ENCODE peak calls at places on chromosomes 4 and X, in ten cellular contexts. G is activated naive CD8-positive, alpha-beta T cell treated with anti-CD3 and anti-CD28 coated beads for 36 hours; Y is Peyer's patch; I is naive B cell; C is WTC11; F is GM10248; L is AG04450; N is A172; W is iris pigment epithelial cell; H is retina. K is an unnamed sample.
A peak's percentile ranks its signal among the peaks of the same experiment; 100 is the strongest.

GRCh38 chrX:111869639-111870034 is 6.3 kb upstream of the TRPC5OS start:
- DNase-seq in G (peak; percentile 2), C (peak; percentile 19), H (peak; percentile 49), I (no peak), W (peak; percentile 52), F (peak; percentile 8), L (peak; percentile 8), Y (no peak), N (peak; percentile 1), K (peak; percentile 5)

GRCh38 chr4:67861513-67861912 is 22.3 kb downstream of the TMPRSS11D start:
- DNase-seq in N (peak; percentile 2), G (no peak), H (no peak), Y (no peak), I (no peak), L (no peak), C (no peak), F (no peak), W (no peak), K (no peak)

GRCh38 chr4:1136028-1136427 is 22.7 kb upstream of the RNF212 start:
- DNase-seq in N (no peak), W (no peak), L (no peak), Y (peak; percentile 68), F (no peak), I (no peak), G (no peak), C (no peak), H (no peak), K (no peak)

GRCh38 chr4:155478336-155478825 is 101.6 kb upstream of the MAP9 start:
- DNase-seq in I (no peak), L (no peak), G (no peak), Y (no peak), H (no peak), W (peak; percentile 53), C (no peak), F (no peak), N (no peak), K (no peak)

GRCh38 chrX:39730671-39731389 is 366.9 kb downstream of the BCOR start:
- DNase-seq in N (peak; percentile 83), G (peak; percentile 51), L (peak; percentile 52), C (peak; percentile 60), F (peak; percentile 63), H (no peak), Y (peak; percentile 78), I (peak; percentile 24), W (peak; percentile 74), K (peak; percentile 82)

GRCh38 chrX:123217728-123218127 is 33.6 kb downstream of the GRIA3 start:
- DNase-seq in F (no peak), H (no peak), Y (no peak), G (no peak), C (no peak), N (no peak), I (no peak), W (no peak), L (no peak), K (no peak)

GRCh38 chrX:41526925-41527324 is 79.8 kb downstream of the NYX start:
- DNase-seq in H (no peak), Y (no peak), W (peak; percentile 47), C (no peak), I (no peak), N (peak; percentile 47), F (no peak), L (no peak), G (no peak), K (peak; percentile 64)

GRCh38 chrX:85573801-85574200 is 194.3 kb upstream of the POF1B start:
- DNase-seq in H (no peak), W (no peak), N (no peak), F (no peak), L (no peak), C (no peak), I (no peak), Y (no peak), G (no peak), K (no peak)

GRCh38 chr4:89295415-89295927 is 12.1 kb downstream of the GPRIN3 start:
- DNase-seq in W (no peak), G (no peak), C (no peak), H (no peak), L (no peak), I (no peak), Y (no peak), F (no peak), N (no peak), K (no peak)

GRCh38 chr4:159105063-159105414 is 2.2 kb downstream of the RAPGEF2 start:
- DNase-seq in G (no peak), W (peak; percentile 52), I (no peak), C (no peak), F (no peak), Y (no peak), L (no peak), N (peak; percentile 25), H (no peak), K (no peak)

GRCh38 chr4:14375816-14376215 is 626.5 kb upstream of the CPEB2 start:
- DNase-seq in G (no peak), I (no peak), N (peak; percentile 23), H (no peak), F (no peak), C (no peak), W (peak; percentile 70), L (no peak), Y (no peak), K (no peak)

GRCh38 chr4:11423465-11423864 is 5.2 kb downstream of the HS3ST1 start:
- DNase-seq in W (no peak), H (no peak), G (no peak), Y (no peak), I (no peak), F (no peak), N (no peak), C (no peak), L (no peak), K (no peak)

GRCh38 chrX:3712870-3713224 is 602 bp downstream of the PRKX start:
- DNase-seq in H (peak; percentile 69), I (no peak), W (no peak), F (no peak), N (no peak), L (no peak), Y (peak; percentile 69), C (peak; percentile 11), G (no peak), K (no peak)

GRCh38 chrX:16394290-16394689 is 227.0 kb downstream of the MAGEB17 start:
- DNase-seq in H (no peak), C (no peak), Y (no peak), L (no peak), F (no peak), G (no peak), W (peak; percentile 4), N (no peak), I (no peak), K (no peak)

GRCh38 chrX:12162420-12162819 is 24.1 kb downstream of the FRMPD4 start:
- DNase-seq in G (no peak), I (no peak), F (no peak), C (no peak), W (no peak), Y (no peak), N (peak; percentile 55), L (no peak), H (no peak), K (no peak)

GRCh38 chr4:126627255-126627654 is 1005.5 kb upstream of the INTU start:
- DNase-seq in H (no peak), N (peak; percentile 6), Y (no peak), W (peak; percentile 48), G (no peak), L (no peak), I (no peak), F (no peak), C (peak; percentile 29), K (no peak)

GRCh38 chrX:47264507-47265173 is 31.8 kb downstream of the USP11 start:
- DNase-seq in I (no peak), H (no peak), G (no peak), N (peak; percentile 54), F (no peak), W (peak; percentile 75), L (no peak), C (no peak), Y (no peak), K (peak; percentile 62)

GRCh38 chr4:152534541-152535231 is 1.2 kb downstream of the FBXW7 start:
- DNase-seq in C (peak; percentile 41), G (peak; percentile 57), L (no peak), F (no peak), Y (peak; percentile 79), W (peak; percentile 36), N (no peak), I (peak; percentile 64), H (peak; percentile 66), K (no peak)

GRCh38 chrX:68999351-68999750 is 165.9 kb downstream of the PJA1 start:
- DNase-seq in H (no peak), Y (no peak), G (no peak), W (peak; percentile 15), F (no peak), L (no peak), C (no peak), I (no peak), N (peak; percentile 26), K (peak; percentile 10)

GRCh38 chr4:140131663-140132229 is 22.2 kb downstream of the MAML3 start:
- DNase-seq in G (peak; percentile 14), W (no peak), L (no peak), F (no peak), N (no peak), C (no peak), H (no peak), I (no peak), Y (no peak), K (no peak)

GRCh38 chr4:10981611-10982010 is 297.0 kb upstream of the CLNK start:
- DNase-seq in C (no peak), W (no peak), L (no peak), I (no peak), Y (no peak), H (no peak), F (no peak), G (no peak), N (no peak), K (no peak)